ENCODE peak calls at places on chromosome 21, in eight cellular contexts. Z, Q, N, H, O, I, U and L are unnamed samples.

GRCh38 chr21:46011267-46011967 is 29.8 kb downstream of the COL6A1 start:
- DNase-seq in Z (no peak), Q (no peak), N (no peak), H (no peak), O (no peak), I (no peak), U (no peak), L (no peak)

GRCh38 chr21:38012700-38013099 is 96.4 kb upstream of the KCNJ6 start:
- DNase-seq in Z (no peak), Q (no peak), N (no peak), H (no peak), O (no peak), I (no peak), U (no peak), L (no peak)

GRCh38 chr21:42151148-42152074 is 67.5 kb upstream of the ABCG1 start:
- DNase-seq in Z (no peak), Q (no peak), N (no peak), H (no peak), O (no peak), I (peak), U (no peak), L (no peak)

GRCh38 chr21:45511007-45511406 is 31.2 kb downstream of the SLC19A1 start:
- DNase-seq in Z (no peak), Q (no peak), N (no peak), H (no peak), O (no peak), I (peak), U (no peak), L (no peak)

GRCh38 chr21:39106881-39107462 is 76.3 kb downstream of the PSMG1 start:
- DNase-seq in Z (no peak), Q (no peak), N (no peak), H (no peak), O (no peak), I (no peak), U (no peak), L (no peak)

GRCh38 chr21:42632771-42633690 is 20.4 kb upstream of the PDE9A start:
- DNase-seq in Z (no peak), Q (no peak), N (no peak), H (no peak), O (no peak), I (peak), U (no peak), L (no peak)

GRCh38 chr21:29303301-29303700 is 4.6 kb downstream of the BACH1 start:
- DNase-seq in Z (no peak), Q (no peak), N (no peak), H (no peak), O (no peak), I (no peak), U (no peak), L (no peak)

GRCh38 chr21:45532826-45533730 is 9.2 kb downstream of the SLC19A1 start:
- DNase-seq in Z (no peak), Q (no peak), N (no peak), H (no peak), O (no peak), I (peak), U (no peak), L (no peak)

GRCh38 chr21:37159949-37160348 is 86.9 kb downstream of the TTC3 start:
- DNase-seq in Z (no peak), Q (no peak), N (no peak), H (no peak), O (no peak), I (no peak), U (no peak), L (no peak)

GRCh38 chr21:35190201-35190701 is 141.1 kb upstream of the RUNX1 start:
- DNase-seq in Z (no peak), Q (no peak), N (no peak), H (no peak), O (no peak), I (no peak), U (no peak), L (no peak)

GRCh38 chr21:34936874-34937563 is 112.1 kb downstream of the RUNX1 start:
- DNase-seq in Z (no peak), Q (no peak), N (no peak), H (no peak), O (no peak), I (no peak), U (no peak), L (no peak)

GRCh38 chr21:14737922-14738321 is 191.8 kb upstream of the SAMSN1 start:
- DNase-seq in Z (peak), Q (no peak), N (peak), H (peak), O (no peak), I (no peak), U (no peak), L (peak)

GRCh38 chr21:42377951-42378340 is 11.6 kb upstream of the TFF1 start:
- DNase-seq in Z (no peak), Q (no peak), N (no peak), H (no peak), O (no peak), I (no peak), U (no peak), L (no peak)

GRCh38 chr21:32256873-32257620 is 21.8 kb downstream of the MIS18A start:
- DNase-seq in Z (no peak), Q (no peak), N (peak), H (no peak), O (peak), I (peak), U (peak), L (peak)

GRCh38 chr21:45558044-45558721 is 15.9 kb upstream of the SLC19A1 start:
- DNase-seq in Z (no peak), Q (no peak), N (no peak), H (no peak), O (no peak), I (peak), U (no peak), L (no peak)

GRCh38 chr21:27590271-27590670 is 623.4 kb upstream of the ADAMTS5 start:
- DNase-seq in Z (no peak), Q (no peak), N (peak), H (no peak), O (no peak), I (no peak), U (no peak), L (no peak)

GRCh38 chr21:31878831-31879230 is 6.0 kb downstream of the HUNK start:
- DNase-seq in Z (no peak), Q (no peak), N (no peak), H (no peak), O (no peak), I (no peak), U (no peak), L (no peak)

GRCh38 chr21:37915516-37915915 is 741 bp downstream of the KCNJ6 start:
- DNase-seq in Z (no peak), Q (no peak), N (no peak), H (no peak), O (no peak), I (no peak), U (no peak), L (peak)

GRCh38 chr21:26732442-26733221 is 112.6 kb downstream of the ADAMTS1 start:
- DNase-seq in Z (no peak), Q (peak), N (peak), H (peak), O (no peak), I (no peak), U (peak), L (peak)

GRCh38 chr21:46191257-46191685 is 7.0 kb upstream of the SPATC1L start:
- DNase-seq in Z (no peak), Q (no peak), N (peak), H (no peak), O (no peak), I (peak), U (no peak), L (peak)

GRCh38 chr21:38955495-38955894 is 149.8 kb downstream of the ETS2 start:
- DNase-seq in Z (no peak), Q (no peak), N (peak), H (no peak), O (no peak), I (no peak), U (peak), L (no peak)